ENCODE peak calls at places on chromosomes 2 and 18, in six cellular contexts. G is keratinocyte, W is HCT116, I is thoracic aorta, J is uterus, O is neural progenitor cell. L is an unnamed sample. For H3K27me3, the result is how much of the 10 kb centered on the place peaks cover.

GRCh38 chr2:98512699-98513098 is 68.0 kb downstream of the INPP4A start:
- DNase-seq in W (no peak), J (no peak), I (no peak), O (no peak), G (no peak), L (no peak)

GRCh38 chr2:219296631-219297391 is 12.4 kb downstream of the PTPRN start:
- DNase-seq in W (no peak), I (no peak), G (no peak), J (no peak), O (no peak), L (no peak)

GRCh38 chr2:188204830-188205229 is 86.8 kb upstream of the GULP1 start:
- DNase-seq in W (no peak), O (no peak), G (no peak), J (no peak), I (no peak), L (no peak)

GRCh38 chr18:50033004-50033403 is 161.9 kb downstream of the MYO5B start:
- DNase-seq in W (no peak), G (no peak), O (no peak), I (no peak), J (no peak), L (no peak)

GRCh38 chr2:46779447-46779941 is 136.1 kb downstream of the MCFD2 start:
- DNase-seq in I (no peak), G (peak), W (no peak), J (peak), O (no peak), L (no peak)

GRCh38 chr2:188976545-188977268 is 2.5 kb downstream of the COL3A1 start:
- DNase-seq in G (no peak), O (no peak), J (no peak), W (peak), I (no peak), L (no peak)

GRCh38 chr2:191638079-191638801 is 39.7 kb upstream of the NABP1 start:
- DNase-seq in O (peak), J (no peak), G (no peak), I (no peak), W (no peak), L (no peak)

GRCh38 chr2:125397535-125398251 is 1258.3 kb upstream of the GYPC start:
- DNase-seq in J (no peak), G (no peak), O (no peak), I (no peak), W (no peak), L (no peak)

GRCh38 chr2:148656516-148656915 is 12.0 kb downstream of the EPC2 start:
- DNase-seq in J (no peak), W (no peak), I (no peak), O (no peak), G (no peak), L (no peak)

GRCh38 chr18:74126684-74127482 is 20.8 kb downstream of the FBXO15 start:
- DNase-seq in O (peak), G (no peak), W (no peak), I (no peak), J (no peak), L (no peak)

GRCh38 chr2:70529663-70530062 is 24.0 kb downstream of the TGFA start:
- DNase-seq in W (no peak), I (no peak), G (no peak), J (no peak), O (no peak), L (no peak)

GRCh38 chr2:70790079-70790963 is at the start of gene FIGLA:
- DNase-seq in O (peak), I (no peak), G (no peak), J (no peak), W (no peak), L (no peak)

GRCh38 chr2:215374642-215375466 is 61.0 kb downstream of the FN1 start:
- DNase-seq in G (no peak), J (no peak), O (no peak), W (no peak), I (no peak), L (no peak)

GRCh38 chr18:8696749-8697211 is 8.6 kb upstream of the MTCL1 start:
- DNase-seq in G (no peak), W (peak), J (peak), O (peak), I (no peak), L (peak)

GRCh38 chr2:182020319-182021055 is 34.8 kb downstream of the PPP1R1C start:
- DNase-seq in G (no peak), W (no peak), O (no peak), J (no peak), I (no peak), L (no peak)

GRCh38 chr2:95728878-95729511 is 137.2 kb downstream of the TRIM43 start:
- DNase-seq in W (peak), G (peak), I (peak), J (peak), O (no peak), L (no peak)

GRCh38 chr18:38243291-38243690 is 677.7 kb upstream of the CELF4 start:
- DNase-seq in O (no peak), J (no peak), G (no peak), I (no peak), W (no peak), L (no peak)

GRCh38 chr2:23381084-23381483 is 3.9 kb upstream of the KLHL29 start:
- DNase-seq in G (peak), J (peak), I (peak), W (peak), O (no peak), L (peak)

GRCh38 chr2:241853651-241854341 is 4.9 kb downstream of the PDCD1 start:
- DNase-seq in J (peak), I (no peak), O (no peak), W (no peak), G (no peak), L (peak)

DNA sequence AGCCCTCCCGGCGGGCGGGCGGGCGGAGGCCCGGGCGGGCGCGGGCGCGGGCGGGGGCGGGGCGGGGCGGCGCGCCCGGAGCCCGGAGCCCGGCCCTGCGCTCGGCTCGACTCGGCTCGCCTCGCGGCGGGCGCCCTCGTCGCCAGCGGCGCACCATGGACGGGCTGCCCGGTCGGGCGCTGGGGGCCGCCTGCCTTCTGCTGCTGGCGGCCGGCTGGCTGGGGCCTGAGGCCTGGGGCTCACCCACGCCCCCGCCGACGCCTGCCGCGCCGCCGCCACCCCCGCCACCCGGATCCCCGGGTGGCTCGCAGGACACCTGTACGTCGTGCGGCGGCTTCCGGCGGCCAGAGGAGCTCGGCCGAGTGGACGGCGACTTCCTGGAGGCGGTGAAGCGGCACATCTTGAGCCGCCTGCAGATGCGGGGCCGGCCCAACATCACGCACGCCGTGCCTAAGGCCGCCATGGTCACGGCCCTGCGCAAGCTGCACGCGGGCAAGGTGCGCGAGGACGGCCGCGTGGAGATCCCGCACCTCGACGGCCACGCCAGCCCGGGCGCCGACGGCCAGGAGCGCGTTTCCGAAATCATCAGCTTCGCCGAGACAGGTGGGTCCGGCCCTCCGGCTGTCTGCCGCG is at the start of gene INHBB:
- DNase-seq in J (no peak), I (no peak), G (no peak), O (peak), W (no peak), L (peak)
- H3K27me3 ChIP-seq in J (under half), I (under half), G (half or more), O (half or more), W (under half), L (under half)

DNA sequence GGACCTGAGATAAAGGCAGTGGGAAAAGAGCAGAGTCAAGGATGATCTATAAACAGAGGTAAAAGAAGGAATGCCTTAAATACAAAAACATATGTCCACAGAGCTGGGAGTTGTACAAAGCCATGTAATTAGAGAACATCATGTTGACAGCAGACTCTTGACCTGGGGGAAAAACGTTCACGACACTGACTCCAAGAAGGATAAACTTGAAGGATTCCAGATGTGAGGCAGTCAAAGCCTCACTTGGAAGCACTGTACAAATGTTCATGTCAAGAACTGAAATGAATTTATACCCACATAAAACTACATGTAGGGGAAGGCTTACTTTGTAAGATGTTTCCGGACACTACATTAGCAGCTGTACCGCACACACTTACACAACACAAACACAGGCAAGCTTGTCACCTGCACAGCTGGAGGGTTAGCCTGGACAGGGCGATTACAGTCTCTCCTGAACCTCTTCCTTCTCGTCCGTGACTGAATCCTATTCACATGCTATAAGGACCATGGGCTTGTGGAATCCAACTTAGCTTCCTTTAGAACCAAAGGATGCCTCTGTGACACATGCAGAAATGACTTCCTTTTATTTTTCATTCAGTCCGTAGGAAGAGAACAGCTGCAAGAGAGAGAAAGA is 88.6 kb downstream of the SH3YL1 start:
- DNase-seq in O (no peak), W (no peak), I (no peak), J (peak), G (no peak), L (no peak)
- H3K27ac ChIP-seq in O (no peak), W (no peak), I (no peak), J (peak), G (no peak), L (no peak)

GRCh38 chr2:20660506-20660905 is 6.4 kb upstream of the GDF7 start:
- DNase-seq in J (no peak), O (no peak), I (no peak), W (no peak), G (no peak), L (no peak)
- H3K4me3 ChIP-seq in J (no peak), O (no peak), I (no peak), W (no peak), G (no peak), L (no peak)

GRCh38 chr2:100126172-100126571 is 16.2 kb downstream of the AFF3 start:
- DNase-seq in I (no peak), W (no peak), J (no peak), G (no peak), O (no peak), L (no peak)
- H3K27me3 ChIP-seq in I (under half), W (under half), J (under half), G (under half), O (half or more), L (under half)

DNA sequence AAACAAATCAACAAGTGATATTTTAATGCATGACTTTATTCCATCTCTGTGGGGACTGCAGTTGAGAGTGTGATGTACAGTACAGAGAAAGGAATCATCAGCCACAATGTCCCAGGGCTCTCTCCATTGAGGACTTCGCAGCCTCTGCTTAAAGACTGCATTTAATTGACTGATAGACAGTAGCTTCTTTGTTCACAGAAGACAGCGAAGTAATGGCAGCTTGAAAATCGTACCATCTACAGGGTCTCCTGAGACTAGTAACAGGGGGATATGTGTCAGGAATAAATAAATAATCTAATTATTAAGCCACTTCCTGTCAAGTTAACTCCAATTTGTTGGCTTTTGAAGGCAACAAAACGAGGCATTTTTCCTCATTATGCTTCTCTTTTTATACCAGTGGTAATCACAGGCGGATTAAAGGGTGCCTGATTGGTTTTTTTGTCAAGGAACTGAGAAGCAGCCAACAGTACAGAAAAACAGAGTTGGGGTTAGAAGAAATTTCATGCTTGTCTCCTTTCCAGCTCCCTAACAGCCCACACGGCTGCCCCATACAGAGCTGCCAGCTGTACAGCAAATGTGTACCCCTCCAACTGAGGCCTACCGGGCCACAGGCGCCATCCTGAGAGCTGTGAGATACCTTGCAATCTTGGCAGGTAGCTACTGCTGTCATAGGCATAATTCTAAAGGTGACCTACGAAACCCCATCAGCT is 164.2 kb downstream of the ZNF521 start:
- DNase-seq in I (no peak), J (no peak), O (peak), G (no peak), W (no peak), L (no peak)
- H3K27ac ChIP-seq in I (no peak), J (no peak), O (peak), G (no peak), W (no peak), L (no peak)

GRCh38 chr18:80249217-80250093 is 2.1 kb upstream of the PARD6G start:
- DNase-seq in G (peak), I (no peak), O (no peak), J (no peak), W (no peak), L (no peak)
- H3K4me3 ChIP-seq in G (no peak), I (no peak), O (no peak), J (no peak), W (no peak), L (no peak)

GRCh38 chr2:30098271-30099005 is 48.4 kb upstream of the YPEL5 start:
- DNase-seq in O (no peak), I (no peak), J (no peak), G (no peak), W (no peak), L (no peak)
- H3K27me3 ChIP-seq in O (under half), I (under half), J (under half), G (under half), W (under half), L (under half)

DNA sequence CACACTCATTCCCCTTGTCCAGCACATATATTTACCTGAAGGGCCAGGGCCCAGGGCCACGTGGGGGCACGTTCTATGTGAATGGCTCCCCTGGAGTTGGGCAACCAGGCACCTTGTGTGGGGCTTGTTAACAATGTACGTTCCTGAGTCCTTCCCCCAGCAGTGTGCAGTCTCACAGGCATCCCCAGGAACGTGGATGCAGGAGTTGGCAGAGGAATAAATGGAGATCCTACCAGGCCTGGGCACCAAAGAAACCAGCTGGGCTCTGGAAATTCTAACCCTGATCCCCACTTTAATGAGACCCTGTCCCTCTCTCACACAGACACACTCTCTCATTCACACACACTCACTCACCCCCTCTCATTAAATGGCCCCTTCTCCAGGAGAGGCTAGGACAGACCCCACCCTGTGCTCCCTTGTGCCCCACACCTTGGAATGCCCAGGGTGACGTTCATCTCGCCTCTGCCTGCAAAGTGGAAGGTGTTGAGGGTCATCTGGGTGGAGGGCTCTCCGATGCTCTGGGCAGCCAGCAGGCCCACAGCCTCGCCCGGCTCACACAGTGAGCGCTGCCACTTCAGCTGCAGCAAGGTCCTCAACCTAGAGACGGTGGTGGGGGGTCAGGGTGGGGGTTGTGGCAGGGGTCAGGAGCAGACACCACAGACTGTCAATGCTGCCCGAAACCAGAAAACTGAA is 65.6 kb downstream of the POLR1A start:
- DNase-seq in O (no peak), G (no peak), J (no peak), W (no peak), I (no peak), L (no peak)
- H3K27ac ChIP-seq in O (no peak), G (no peak), J (peak), W (no peak), I (no peak), L (no peak)

DNA sequence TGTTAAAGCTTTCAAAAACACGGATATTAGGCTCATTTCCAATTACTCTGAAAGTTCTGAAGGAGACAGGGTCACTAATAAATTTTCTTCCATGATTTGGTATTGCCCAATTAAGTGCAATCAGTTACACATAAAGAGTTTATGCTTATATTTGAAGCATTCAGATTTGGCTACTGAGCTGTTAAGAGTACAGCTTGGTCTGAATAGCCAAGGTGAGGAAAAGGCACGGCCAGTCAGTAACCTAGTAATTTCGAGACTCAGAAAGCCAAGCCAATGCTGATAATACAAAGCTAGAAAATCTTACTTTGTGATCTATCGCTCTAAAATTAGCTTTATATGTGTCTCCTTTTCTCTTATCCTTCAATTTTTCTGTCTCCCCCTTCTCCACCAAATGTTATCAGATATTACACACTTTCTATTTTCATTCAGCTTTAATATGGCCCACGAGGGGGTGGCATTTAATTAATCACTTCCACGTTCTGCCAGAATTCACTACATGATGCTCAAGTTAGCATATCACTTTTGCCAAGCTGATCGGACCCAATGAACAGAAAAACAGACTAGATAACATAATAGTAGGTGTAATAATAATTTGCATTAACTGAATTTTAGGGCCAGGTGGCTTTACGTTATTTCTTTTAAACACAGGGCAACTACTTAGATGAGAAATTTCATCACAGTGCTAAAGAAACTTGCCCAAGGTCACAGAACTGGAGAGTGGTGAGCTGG is 138.4 kb downstream of the TCF4 start:
- DNase-seq in J (no peak), I (no peak), O (no peak), W (no peak), G (no peak), L (no peak)
- H3K4me3 ChIP-seq in J (no peak), I (no peak), O (no peak), W (no peak), G (no peak), L (no peak)

DNA sequence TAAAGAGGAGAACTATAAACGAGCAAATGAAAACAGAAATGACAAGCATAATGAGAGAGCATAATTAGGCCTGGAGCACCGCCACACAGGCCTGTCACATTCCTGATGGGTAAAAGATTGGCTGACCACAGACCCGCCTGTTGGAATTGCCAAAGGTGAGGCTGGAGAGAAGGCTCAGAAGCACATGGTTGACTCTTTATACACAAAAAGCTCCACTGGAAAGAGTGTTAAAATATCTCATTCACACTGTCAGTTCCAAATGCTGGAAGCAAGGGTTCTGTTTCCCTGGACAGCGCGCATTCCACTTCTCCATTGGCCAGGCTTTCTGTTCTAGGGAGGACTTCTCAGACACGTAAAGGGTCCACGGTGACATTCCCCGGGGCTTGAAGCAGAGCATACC is 5.9 kb upstream of the LGALSL start:
- DNase-seq in W (no peak), I (no peak), J (no peak), O (peak), G (no peak), L (no peak)
- H3K27me3 ChIP-seq in W (under half), I (under half), J (under half), O (under half), G (under half), L (under half)

L was measured in pancreas.